ENCODE peak calls at places on chromosome 18, in nine cellular contexts. W is PC-3, E is activated B cell treated with CpG ODN at 0.5 μM for 24 hours, K is H9, Y is AG09309, G is choroid plexus epithelial cell, P is PC-9, R is astrocyte of the spinal cord, T is cardiac muscle cell. Z is an unnamed sample.

GRCh38 chr18:7457276-7457675 is 109.8 kb upstream of the PTPRM start:
- DNase-seq in E (no peak), T (no peak), W (no peak), K (no peak), Y (no peak), P (no peak), G (no peak), R (no peak), Z (no peak)

GRCh38 chr18:65607161-65607560 is 143.7 kb upstream of the CDH7 start:
- DNase-seq in P (no peak), T (no peak), G (no peak), E (no peak), K (no peak), R (no peak), W (no peak), Y (no peak), Z (no peak)

GRCh38 chr18:65988371-65988770 is 237.6 kb downstream of the CDH7 start:
- DNase-seq in K (no peak), E (no peak), Y (no peak), P (no peak), T (no peak), W (no peak), G (no peak), R (no peak), Z (no peak)

GRCh38 chr18:13439475-13439874 is 220.9 kb downstream of the LDLRAD4 start:
- DNase-seq in W (no peak), G (no peak), P (no peak), K (no peak), T (no peak), R (no peak), Y (no peak), E (no peak), Z (no peak)

GRCh38 chr18:62898359-62898758 is 183.0 kb downstream of the PHLPP1 start:
- DNase-seq in W (no peak), E (no peak), P (no peak), R (no peak), Y (no peak), K (no peak), T (no peak), G (no peak), Z (no peak)

GRCh38 chr18:9139400-9140039 is 2.9 kb downstream of the ANKRD12 start:
- DNase-seq in K (no peak), R (no peak), Y (no peak), G (no peak), T (no peak), E (no peak), W (no peak), P (no peak), Z (no peak)

GRCh38 chr18:14974576-14974975 is 226.6 kb downstream of the ANKRD30B start:
- DNase-seq in E (no peak), R (no peak), P (peak), Y (no peak), K (no peak), G (no peak), T (no peak), W (peak), Z (no peak)

GRCh38 chr18:4734021-4734420 is 278.9 kb upstream of the DLGAP1 start:
- DNase-seq in K (no peak), E (no peak), Y (no peak), T (no peak), R (no peak), G (no peak), W (no peak), P (no peak), Z (no peak)

GRCh38 chr18:34818069-34818468 is 108.0 kb downstream of the DTNA start:
- DNase-seq in P (no peak), K (no peak), R (no peak), E (no peak), Y (no peak), W (no peak), G (no peak), T (no peak), Z (no peak)

GRCh38 chr18:49467019-49467563 is 6.6 kb upstream of the DYM start:
- DNase-seq in T (no peak), W (no peak), E (no peak), P (no peak), R (no peak), K (no peak), G (no peak), Y (no peak), Z (no peak)

GRCh38 chr18:5538541-5538940 is 5.3 kb downstream of the EPB41L3 start:
- DNase-seq in G (no peak), Y (no peak), R (no peak), P (no peak), K (no peak), E (no peak), W (no peak), T (no peak), Z (no peak)

GRCh38 chr18:23703057-23703986 is 14.1 kb downstream of the LAMA3 start:
- DNase-seq in P (no peak), G (peak), Y (no peak), W (peak), T (peak), E (no peak), R (peak), K (no peak), Z (no peak)

GRCh38 chr18:55088561-55088960 is 129.3 kb upstream of the CCDC68 start:
- DNase-seq in P (no peak), T (no peak), E (no peak), W (no peak), Y (no peak), G (peak), R (no peak), K (no peak), Z (no peak)

GRCh38 chr18:79626905-79627749 is 52.5 kb upstream of the CTDP1 start:
- DNase-seq in G (no peak), P (no peak), T (no peak), Y (no peak), R (no peak), W (no peak), E (no peak), K (no peak), Z (no peak)

GRCh38 chr18:9803698-9804516 is 81.9 kb upstream of the TXNDC2 start:
- DNase-seq in W (peak), K (peak), R (no peak), E (no peak), T (peak), G (no peak), Y (no peak), P (no peak), Z (no peak)

GRCh38 chr18:50286391-50287027 is 983 bp downstream of the CXXC1 start:
- DNase-seq in Y (no peak), E (no peak), K (peak), W (peak), R (peak), P (no peak), T (no peak), G (peak), Z (peak)

GRCh38 chr18:38619129-38619528 is 1053.5 kb upstream of the CELF4 start:
- DNase-seq in P (no peak), Y (no peak), W (no peak), T (no peak), K (no peak), R (no peak), E (no peak), G (peak), Z (no peak)

GRCh38 chr18:54127759-54128378 is 96.6 kb downstream of the MBD2 start:
- DNase-seq in P (no peak), W (peak), R (peak), T (peak), G (peak), E (no peak), K (peak), Y (no peak), Z (no peak)

GRCh38 chr18:59033361-59033760 is 106.3 kb upstream of the SEC11C start:
- DNase-seq in G (peak), T (no peak), P (no peak), E (no peak), R (no peak), Y (no peak), W (no peak), K (no peak), Z (no peak)

GRCh38 chr18:34031810-34032209 is 192.9 kb downstream of the NOL4 start:
- DNase-seq in R (no peak), W (peak), P (no peak), K (peak), Y (no peak), T (no peak), E (no peak), G (no peak), Z (no peak)

GRCh38 chr18:7855051-7855450 is 287.9 kb downstream of the PTPRM start:
- DNase-seq in E (no peak), G (no peak), R (no peak), W (no peak), T (peak), P (no peak), Y (no peak), K (no peak), Z (no peak)

GRCh38 chr18:56748698-56749268 is 97.6 kb downstream of the WDR7 start:
- DNase-seq in W (peak), T (peak), E (no peak), G (peak), Y (peak), R (peak), P (no peak), K (no peak), Z (no peak)

GRCh38 chr18:56672391-56672790 is 21.2 kb downstream of the WDR7 start:
- DNase-seq in W (no peak), T (no peak), Y (no peak), P (no peak), E (no peak), G (no peak), R (no peak), K (no peak), Z (no peak)

GRCh38 chr18:3044931-3045698 is 32.2 kb upstream of the LPIN2 start:
- DNase-seq in Y (no peak), E (no peak), W (peak), T (no peak), R (no peak), P (peak), G (peak), K (no peak), Z (no peak)

GRCh38 chr18:66993492-66993891 is 389.6 kb upstream of the CDH19 start:
- DNase-seq in T (no peak), W (peak), Y (no peak), G (no peak), R (no peak), P (peak), E (no peak), K (no peak), Z (no peak)

GRCh38 chr18:2887470-2887869 is 40.7 kb downstream of the EMILIN2 start:
- DNase-seq in E (no peak), Y (no peak), K (no peak), T (no peak), R (no peak), G (no peak), W (no peak), P (no peak), Z (no peak)

GRCh38 chr18:43271593-43272432 is 5.5 kb downstream of the SYT4 start:
- DNase-seq in P (peak), W (peak), K (no peak), T (peak), G (peak), R (peak), E (no peak), Y (peak), Z (no peak)
- TF ChIP-seq CTCF in P (peak), W (peak), K (peak), T (peak), G (peak), R (peak), E (peak), Y (peak), Z (peak)

GRCh38 chr18:21851327-21851961 is 110.9 kb downstream of the MIB1 start:
- DNase-seq in W (peak), G (peak), E (no peak), R (peak), K (no peak), Y (no peak), T (no peak), P (no peak), Z (no peak)
- TF ChIP-seq CTCF in W (peak), G (peak), E (no peak), R (peak), K (peak), Y (peak), T (peak), P (no peak), Z (no peak)

GRCh38 chr18:69985239-69985638 is 37.6 kb upstream of the CD226 start:
- DNase-seq in Y (no peak), K (peak), R (no peak), T (no peak), W (no peak), G (no peak), E (no peak), P (no peak), Z (no peak)
- TF ChIP-seq CTCF in Y (no peak), K (peak), R (no peak), T (no peak), W (no peak), G (no peak), E (no peak), P (no peak), Z (no peak)

GRCh38 chr18:21550510-21550970 is 50.0 kb downstream of the ESCO1 start:
- DNase-seq in Y (no peak), E (no peak), G (no peak), R (no peak), T (no peak), K (no peak), W (no peak), P (no peak), Z (no peak)

GRCh38 chr18:21546423-21546822 is 54.1 kb downstream of the ESCO1 start:
- DNase-seq in Y (no peak), K (no peak), W (no peak), E (no peak), P (no peak), G (no peak), T (no peak), R (no peak), Z (no peak)

DNA sequence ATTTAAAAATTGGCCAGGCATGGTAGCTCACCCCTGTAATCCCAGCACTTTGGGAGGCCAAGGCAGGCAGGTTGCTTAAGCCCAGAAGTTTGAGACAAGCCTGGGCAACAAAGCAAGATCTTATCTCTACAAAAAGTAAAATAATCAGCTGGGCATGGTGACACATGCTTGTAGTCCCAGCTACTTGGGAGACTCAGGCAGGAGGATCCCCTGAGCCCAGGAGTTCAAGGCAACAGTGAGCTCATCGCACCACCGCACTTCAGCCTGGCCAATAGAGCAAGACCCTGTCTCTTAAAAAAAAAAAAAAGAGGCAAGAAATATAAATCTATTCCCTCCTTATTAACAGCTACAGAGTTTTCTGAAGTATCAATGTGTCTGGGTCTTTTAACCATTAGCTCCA is 51.9 kb downstream of the ESCO1 start:
- DNase-seq in G (no peak), K (no peak), E (no peak), P (no peak), R (no peak), Y (no peak), W (no peak), T (no peak), Z (no peak)
- TF ChIP-seq CTCF in G (no peak), K (no peak), E (no peak), P (no peak), R (no peak), Y (no peak), W (no peak), T (no peak), Z (no peak)

DNA sequence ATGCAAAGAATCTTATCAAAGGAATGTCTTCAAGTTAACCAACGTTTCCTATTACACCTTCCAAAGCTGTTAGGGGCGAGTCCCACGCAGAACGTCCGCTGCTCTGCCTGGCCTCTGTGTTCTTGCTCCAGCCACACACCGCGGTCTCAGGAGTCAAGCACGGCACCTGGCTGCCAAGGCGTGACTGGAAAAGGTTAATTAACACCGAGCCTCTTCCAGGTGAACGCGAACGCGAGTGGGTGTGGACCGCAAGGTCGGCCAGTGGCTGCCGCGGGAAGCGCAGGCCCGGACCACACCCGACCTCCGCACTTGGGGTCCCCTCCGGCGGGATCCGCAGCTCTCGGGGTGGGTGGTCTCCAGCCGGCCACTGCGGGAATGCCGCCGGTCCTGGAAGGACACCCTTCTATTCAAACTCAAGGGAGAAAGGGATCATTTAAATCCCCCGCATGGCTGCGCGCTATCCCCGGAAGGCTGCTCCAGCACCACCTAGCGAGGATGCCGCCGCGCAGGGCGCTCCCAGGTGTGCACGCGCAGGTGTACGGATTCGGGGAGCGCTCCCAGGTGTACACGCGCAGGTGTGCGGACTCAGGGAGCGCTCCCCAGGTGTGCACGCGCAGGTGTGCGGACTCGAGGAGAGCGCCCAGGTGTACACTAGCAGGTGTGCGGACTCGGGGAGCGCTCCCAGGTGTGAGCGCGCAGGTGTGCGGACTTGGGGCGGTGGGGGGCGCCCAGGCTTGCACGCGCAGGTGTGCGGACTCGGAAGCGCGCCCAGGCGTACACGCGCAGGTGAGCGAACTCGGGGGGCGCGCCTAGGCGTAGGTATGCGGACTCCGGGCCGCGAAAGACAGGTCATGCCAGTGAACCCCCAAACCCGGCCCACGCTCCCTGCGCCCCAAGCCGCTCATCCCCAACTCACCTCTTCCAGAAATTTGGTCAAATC is 662 bp downstream of the CYB5A start:
- DNase-seq in R (no peak), T (peak), P (peak), G (no peak), E (no peak), W (peak), K (peak), Y (no peak), Z (peak)
- TF ChIP-seq CTCF in R (no peak), T (peak), P (no peak), G (peak), E (no peak), W (peak), K (peak), Y (no peak), Z (no peak)

DNA sequence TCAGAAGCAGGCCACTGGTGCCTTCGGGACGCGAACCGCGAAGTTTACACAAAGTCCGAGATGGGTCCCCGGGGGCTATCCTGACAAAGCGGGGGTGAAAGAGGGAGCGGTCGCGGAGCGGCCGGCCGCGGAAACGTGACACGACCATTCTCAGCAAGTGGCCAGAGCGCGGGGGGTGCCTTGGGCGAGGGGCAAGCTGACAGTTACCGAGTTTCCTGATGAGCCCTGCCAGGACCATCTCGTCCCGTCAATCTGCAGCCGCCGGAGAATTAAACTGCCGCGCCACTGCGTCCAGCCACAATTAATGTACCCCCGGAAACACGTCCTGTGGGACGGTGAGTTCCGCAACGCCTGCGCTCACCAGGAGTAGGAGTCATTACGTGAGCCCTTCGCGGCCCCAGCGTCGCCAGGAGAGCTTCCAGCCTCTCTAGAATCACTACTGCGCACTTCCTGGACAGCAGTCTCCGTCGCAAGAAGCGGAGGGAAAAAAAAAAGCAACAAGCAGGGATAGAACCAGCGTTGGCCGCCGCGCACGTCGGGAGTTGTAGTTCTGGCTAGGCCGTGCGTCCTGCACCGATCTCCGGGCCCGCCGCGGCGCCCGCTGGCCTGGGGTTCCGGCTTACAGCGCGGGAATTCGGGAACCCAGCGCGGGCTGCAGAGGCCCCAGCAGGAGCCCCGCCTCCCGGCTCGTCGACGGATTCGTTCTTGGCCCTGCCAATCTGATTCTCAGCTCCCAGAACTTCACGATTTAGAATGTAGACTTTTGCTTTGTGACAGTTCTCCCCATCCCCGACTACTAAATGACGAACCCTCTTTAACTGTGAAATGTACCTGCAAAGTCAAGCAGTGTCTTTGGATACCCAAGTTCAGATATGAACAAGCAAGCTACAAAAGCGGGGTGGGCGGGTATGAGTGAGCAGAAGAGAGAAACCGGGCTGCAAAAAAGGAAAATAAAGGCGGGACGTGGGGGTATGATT is at the start of gene RTTN:
- DNase-seq in G (peak), T (peak), E (peak), K (peak), Y (peak), W (peak), R (peak), P (peak), Z (peak)
- TF ChIP-seq CTCF in G (no peak), T (no peak), E (no peak), K (no peak), Y (no peak), W (no peak), R (no peak), P (no peak), Z (no peak)

DNA sequence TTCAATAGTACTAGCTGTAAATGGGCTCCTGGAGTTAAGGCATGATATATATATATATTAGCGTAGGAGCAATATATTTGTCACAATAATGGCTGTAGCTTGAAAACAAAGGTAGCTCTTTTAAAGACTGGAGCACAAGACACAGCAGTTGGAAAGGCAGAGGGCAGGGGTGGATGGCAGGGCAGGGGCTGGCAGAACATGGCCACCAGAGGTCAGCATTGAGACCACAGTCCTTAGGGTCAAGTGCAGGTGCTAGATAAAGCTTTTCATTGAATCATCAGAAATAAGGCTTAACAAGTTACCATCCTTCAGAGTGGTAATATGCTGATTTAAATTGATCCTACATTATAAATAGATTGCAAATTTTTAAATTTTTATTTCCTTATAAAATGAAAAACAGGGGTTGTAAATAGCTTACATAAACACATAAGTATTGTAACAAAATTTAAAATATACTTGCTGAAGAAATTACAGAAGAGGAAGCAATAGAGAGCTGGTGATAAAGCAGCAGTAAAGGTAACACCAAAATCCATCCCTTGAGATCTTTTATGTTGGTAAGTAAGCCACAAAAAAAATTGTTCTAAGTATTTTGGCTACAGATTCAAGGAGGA is 161.2 kb upstream of the PIEZO2 start:
- DNase-seq in W (peak), E (no peak), K (peak), G (peak), P (peak), R (peak), Y (no peak), T (peak), Z (no peak)
- TF ChIP-seq CTCF in W (peak), E (no peak), K (peak), G (peak), P (peak), R (peak), Y (peak), T (peak), Z (peak)

GRCh38 chr18:21745234-21745633 is 4.6 kb downstream of the MIB1 start:
- DNase-seq in Y (no peak), P (no peak), G (no peak), R (no peak), K (no peak), W (no peak), T (no peak), E (no peak), Z (no peak)
- TF ChIP-seq CTCF in Y (no peak), P (no peak), G (no peak), R (no peak), K (peak), W (no peak), T (no peak), E (no peak), Z (no peak)

GRCh38 chr18:26963292-26963691 is 97.8 kb upstream of the AQP4 start:
- DNase-seq in E (no peak), G (peak), T (peak), P (no peak), Y (no peak), W (peak), K (no peak), R (peak), Z (no peak)
- TF ChIP-seq CTCF in E (no peak), G (peak), T (peak), P (peak), Y (no peak), W (peak), K (peak), R (peak), Z (no peak)

Z was measured in mesothelial cell of epicardium.